ENCODE peak calls at places on chromosomes 1 and 21, in four cellular contexts. R, E, G and U are unnamed samples.

GRCh38 chr1:111474521-111474920 is 737 bp downstream of the C1orf162 start:
- DNase-seq in G (no peak), E (no peak), R (no peak), U (no peak)

GRCh38 chr21:17576080-17576835 is 36.4 kb downstream of the BTG3 start:
- DNase-seq in G (no peak), R (no peak), E (no peak), U (no peak)

GRCh38 chr1:240888039-240888786 is 276.3 kb upstream of the GREM2 start:
- DNase-seq in E (no peak), R (no peak), G (no peak), U (peak; percentile 14)

GRCh38 chr1:41642922-41643321 is 158.4 kb upstream of the EDN2 start:
- DNase-seq in R (no peak), G (no peak), E (no peak), U (no peak)

GRCh38 chr1:239368436-239369109 is 17.8 kb upstream of the CHRM3 start:
- DNase-seq in R (no peak), G (no peak), E (no peak), U (no peak)

GRCh38 chr1:82837261-82837660 is 1036.5 kb downstream of the ADGRL2 start:
- DNase-seq in R (no peak), E (no peak), G (no peak), U (no peak)

GRCh38 chr1:17635811-17636210 is 96.3 kb downstream of the ARHGEF10L start:
- DNase-seq in E (no peak), G (no peak), R (no peak), U (peak; percentile 37)

GRCh38 chr1:170510163-170510562 is 21.8 kb upstream of the GORAB start:
- DNase-seq in E (no peak), R (no peak), G (no peak), U (no peak)

GRCh38 chr1:25105836-25106235 is 126.5 kb downstream of the SYF2 start:
- DNase-seq in E (no peak), G (no peak), R (no peak), U (no peak)

GRCh38 chr1:225818229-225818628 is 8.3 kb downstream of the EPHX1 start:
- DNase-seq in R (no peak), G (no peak), E (no peak), U (no peak)

GRCh38 chr21:37710555-37711293 is 205.5 kb downstream of the KCNJ6 start:
- DNase-seq in R (no peak), E (no peak), G (no peak), U (no peak)

GRCh38 chr1:90387825-90388224 is 329.3 kb downstream of the BARHL2 start:
- DNase-seq in E (no peak), R (no peak), G (no peak), U (no peak)

GRCh38 chr1:21955474-21956281 is 18.6 kb upstream of the HSPG2 start:
- DNase-seq in R (no peak), E (no peak), G (no peak), U (peak; percentile 30)

GRCh38 chr1:184299076-184299790 is 87.6 kb upstream of the C1orf21 start:
- DNase-seq in G (no peak), R (no peak), E (no peak), U (no peak)

GRCh38 chr1:114235956-114236355 is 82.3 kb upstream of the SYT6 start:
- DNase-seq in G (no peak), E (no peak), R (no peak), U (no peak)

GRCh38 chr21:32308696-32309095 is 10.0 kb downstream of the MRAP start:
- DNase-seq in E (no peak), G (no peak), R (no peak), U (no peak)

GRCh38 chr1:10943991-10944730 is 68.3 kb upstream of the TARDBP start:
- DNase-seq in E (no peak), R (no peak), G (no peak), U (no peak)

GRCh38 chr1:92577251-92577895 is 90.6 kb upstream of the GFI1 start:
- DNase-seq in R (no peak), G (no peak), E (no peak), U (no peak)

GRCh38 chr1:186220101-186220500 is 155.0 kb downstream of the TPR start:
- DNase-seq in E (no peak), R (no peak), G (no peak), U (no peak)

GRCh38 chr1:46180082-46180616 is 3.9 kb upstream of the P3R3URF start:
- DNase-seq in R (no peak), E (no peak), G (no peak), U (no peak)

GRCh38 chr1:233652536-233652935 is 38.6 kb downstream of the KCNK1 start:
- DNase-seq in G (no peak), E (no peak), R (no peak), U (no peak)

GRCh38 chr21:15686506-15686905 is 43.3 kb upstream of the USP25 start:
- DNase-seq in E (no peak), R (no peak), G (no peak), U (no peak)

GRCh38 chr1:59008599-59009347 is 224.9 kb upstream of the JUN start:
- DNase-seq in G (no peak), R (no peak), E (no peak), U (no peak)

GRCh38 chr1:241715435-241715834 is 63.4 kb downstream of the WDR64 start:
- DNase-seq in G (no peak), E (no peak), R (no peak), U (no peak)

GRCh38 chr1:153652795-153653507 is 5.6 kb upstream of the SNAPIN start:
- DNase-seq in E (no peak), R (no peak), G (no peak), U (no peak)